ENCODE peak calls at places on chromosomes 13 and 19, in eight cellular contexts. F is choroid plexus epithelial cell, J is OCI-LY7, M is RWPE2, V is neural progenitor cell, G is spleen, L is colonic mucosa, Y is fibroblast of pulmonary artery. Q is an unnamed sample.

GRCh38 chr19:49421039-49421877 is 2.0 kb downstream of the PTH2 start:
- DNase-seq in F (peak), J (peak), M (no peak), V (peak), G (no peak), L (peak), Y (peak), Q (peak)

GRCh38 chr19:2212861-2213711 is 23.0 kb downstream of the PLEKHJ1 start:
- DNase-seq in F (no peak), J (no peak), M (no peak), V (no peak), G (no peak), L (peak), Y (no peak), Q (no peak)

GRCh38 chr13:99855516-99855915 is 116.1 kb downstream of the ZIC5 start:
- DNase-seq in F (no peak), J (no peak), M (no peak), V (no peak), G (no peak), L (no peak), Y (no peak), Q (no peak)

GRCh38 chr19:3586124-3586626 is 897 bp downstream of the GIPC3 start:
- DNase-seq in F (no peak), J (peak), M (no peak), V (peak), G (no peak), L (no peak), Y (no peak), Q (no peak)

GRCh38 chr19:3335431-3336350 is 30.7 kb upstream of the NFIC start:
- DNase-seq in F (no peak), J (no peak), M (no peak), V (no peak), G (no peak), L (peak), Y (peak), Q (peak)

GRCh38 chr19:6357995-6358394 is 3.3 kb upstream of the CLPP start:
- DNase-seq in F (no peak), J (no peak), M (no peak), V (no peak), G (no peak), L (no peak), Y (no peak), Q (no peak)

GRCh38 chr19:29872224-29872731 is 60.5 kb downstream of the CCNE1 start:
- DNase-seq in F (peak), J (no peak), M (no peak), V (peak), G (peak), L (no peak), Y (peak), Q (no peak)

GRCh38 chr13:100440756-100441421 is 147.7 kb downstream of the GGACT start:
- DNase-seq in F (peak), J (no peak), M (no peak), V (no peak), G (no peak), L (no peak), Y (peak), Q (peak)

GRCh38 chr13:85864963-85865530 is 65.8 kb upstream of the SLITRK6 start:
- DNase-seq in F (peak), J (peak), M (no peak), V (peak), G (no peak), L (no peak), Y (peak), Q (no peak)

GRCh38 chr13:82571653-82572052 is 1310.6 kb downstream of the SLITRK1 start:
- DNase-seq in F (no peak), J (no peak), M (no peak), V (no peak), G (no peak), L (no peak), Y (no peak), Q (no peak)

GRCh38 chr13:65926750-65927171 is 1303.4 kb downstream of the PCDH9 start:
- DNase-seq in F (no peak), J (peak), M (no peak), V (peak), G (no peak), L (peak), Y (no peak), Q (no peak)

GRCh38 chr13:55654243-55654642 is 1486.5 kb upstream of the PRR20A start:
- DNase-seq in F (no peak), J (no peak), M (no peak), V (no peak), G (no peak), L (no peak), Y (no peak), Q (no peak)

GRCh38 chr13:98796798-98797197 is 44.3 kb upstream of the SLC15A1 start:
- DNase-seq in F (no peak), J (no peak), M (no peak), V (no peak), G (no peak), L (no peak), Y (no peak), Q (no peak)

GRCh38 chr13:112575680-112576079 is 12.3 kb downstream of the TUBGCP3 start:
- DNase-seq in F (peak), J (no peak), M (no peak), V (no peak), G (no peak), L (no peak), Y (peak), Q (peak)

GRCh38 chr19:15331419-15332310 is 674 bp downstream of the BRD4 start:
- DNase-seq in F (peak), J (peak), M (no peak), V (peak), G (peak), L (peak), Y (peak), Q (peak)

GRCh38 chr19:44745386-44745831 is 3.1 kb upstream of the BCL3 start:
- DNase-seq in F (peak), J (no peak), M (no peak), V (peak), G (peak), L (peak), Y (peak), Q (peak)

GRCh38 chr13:34076943-34077703 is 259.2 kb downstream of the RFC3 start:
- DNase-seq in F (peak), J (peak), M (no peak), V (peak), G (no peak), L (no peak), Y (peak), Q (peak)

GRCh38 chr13:85724554-85725432 is 74.4 kb downstream of the SLITRK6 start:
- DNase-seq in F (no peak), J (no peak), M (no peak), V (no peak), G (no peak), L (no peak), Y (no peak), Q (no peak)

GRCh38 chr19:2250765-2251576 is 1.8 kb downstream of the AMH start:
- DNase-seq in F (no peak), J (no peak), M (peak), V (no peak), G (no peak), L (no peak), Y (no peak), Q (no peak)

GRCh38 chr13:60267498-60268202 is 103.9 kb upstream of the DIAPH3 start:
- DNase-seq in F (peak), J (peak), M (no peak), V (peak), G (no peak), L (peak), Y (peak), Q (no peak)

GRCh38 chr13:110055089-110055488 is 251.9 kb downstream of the COL4A1 start:
- DNase-seq in F (peak), J (no peak), M (no peak), V (no peak), G (no peak), L (no peak), Y (no peak), Q (peak)

GRCh38 chr13:112759053-112759452 is 69.2 kb downstream of the ATP11A start:
- DNase-seq in F (no peak), J (no peak), M (no peak), V (no peak), G (peak), L (no peak), Y (no peak), Q (no peak)

GRCh38 chr19:7888145-7888825 is at the start of gene LRRC8E:
- DNase-seq in F (peak), J (no peak), M (no peak), V (peak), G (no peak), L (peak), Y (peak), Q (peak)

GRCh38 chr13:29161653-29162052 is 341.5 kb downstream of the MTUS2 start:
- DNase-seq in F (no peak), J (no peak), M (no peak), V (no peak), G (no peak), L (no peak), Y (no peak), Q (no peak)

GRCh38 chr19:35265126-35265995 is 3.4 kb upstream of the USF2 start:
- DNase-seq in F (no peak), J (no peak), M (peak), V (no peak), G (peak), L (no peak), Y (no peak), Q (no peak)

GRCh38 chr13:98664047-98664446 is 87.1 kb upstream of the STK24 start:
- DNase-seq in F (peak), J (no peak), M (no peak), V (no peak), G (no peak), L (no peak), Y (peak), Q (no peak)

GRCh38 chr13:29849071-29849541 is 1.3 kb downstream of the UBL3 start:
- DNase-seq in F (peak), J (peak), M (no peak), V (peak), G (peak), L (peak), Y (peak), Q (peak)

GRCh38 chr19:44648536-44649370 is 5.0 kb downstream of the PVR start:
- DNase-seq in F (peak), J (no peak), M (no peak), V (no peak), G (peak), L (no peak), Y (peak), Q (peak)

GRCh38 chr13:29840585-29840984 is 9.8 kb downstream of the UBL3 start:
- DNase-seq in F (no peak), J (no peak), M (no peak), V (no peak), G (no peak), L (no peak), Y (no peak), Q (no peak)

GRCh38 chr13:30196025-30196424 is 111.3 kb downstream of the KATNAL1 start:
- DNase-seq in F (peak), J (no peak), M (no peak), V (peak), G (no peak), L (no peak), Y (peak), Q (no peak)

GRCh38 chr19:6540918-6541689 is 10.3 kb downstream of the TNFSF9 start:
- DNase-seq in F (no peak), J (no peak), M (no peak), V (no peak), G (no peak), L (no peak), Y (no peak), Q (no peak)

GRCh38 chr13:41029629-41030028 is 10.5 kb upstream of the ELF1 start:
- DNase-seq in F (no peak), J (no peak), M (no peak), V (peak), G (no peak), L (no peak), Y (no peak), Q (no peak)

GRCh38 chr19:6970478-6970877 is 50.8 kb downstream of the MBD3L2B start:
- DNase-seq in F (no peak), J (peak), M (no peak), V (no peak), G (no peak), L (no peak), Y (no peak), Q (no peak)

GRCh38 chr13:20395061-20395916 is 130.4 kb downstream of the CRYL1 start:
- DNase-seq in F (no peak), J (no peak), M (no peak), V (no peak), G (no peak), L (no peak), Y (no peak), Q (no peak)

DNA sequence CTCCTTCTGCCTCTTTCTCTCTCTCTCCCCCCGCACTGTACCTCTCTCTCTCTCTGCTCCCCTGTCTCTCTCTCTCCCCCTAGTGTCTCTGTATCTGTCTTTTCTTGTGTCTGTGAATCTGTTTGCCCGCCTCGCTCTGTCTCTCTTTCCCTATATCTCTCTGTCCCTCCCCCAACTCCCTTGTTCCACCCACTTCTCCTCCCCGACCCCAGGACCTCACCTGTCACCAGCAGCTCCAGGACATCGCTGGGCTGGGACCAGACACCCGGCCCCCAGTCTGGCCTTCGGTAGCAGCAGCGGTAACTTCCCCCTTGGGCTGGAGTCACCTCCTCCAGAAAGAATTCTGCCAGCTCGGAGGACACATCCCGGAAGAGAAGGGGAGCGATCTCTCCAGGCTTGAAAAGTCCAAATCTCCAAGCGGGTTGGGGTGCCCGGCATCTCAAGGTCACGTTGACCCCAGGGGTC is 3.9 kb downstream of the OSCAR start:
- DNase-seq in F (peak), J (peak), M (no peak), V (peak), G (peak), L (no peak), Y (peak), Q (peak)
- TF ChIP-seq CTCF in F (peak), J (peak), M (no peak), V (peak), G (no peak), L (no peak), Y (peak), Q (peak)

GRCh38 chr13:52815330-52815729 is 33.1 kb downstream of the PCDH8 start:
- DNase-seq in F (no peak), J (no peak), M (no peak), V (no peak), G (no peak), L (no peak), Y (no peak), Q (no peak)

GRCh38 chr13:52808842-52809219 is 39.6 kb downstream of the PCDH8 start:
- DNase-seq in F (no peak), J (no peak), M (no peak), V (no peak), G (no peak), L (no peak), Y (no peak), Q (no peak)

GRCh38 chr13:52809310-52809769 is 39.1 kb downstream of the PCDH8 start:
- DNase-seq in F (peak), J (peak), M (no peak), V (peak), G (no peak), L (peak), Y (peak), Q (peak)

DNA sequence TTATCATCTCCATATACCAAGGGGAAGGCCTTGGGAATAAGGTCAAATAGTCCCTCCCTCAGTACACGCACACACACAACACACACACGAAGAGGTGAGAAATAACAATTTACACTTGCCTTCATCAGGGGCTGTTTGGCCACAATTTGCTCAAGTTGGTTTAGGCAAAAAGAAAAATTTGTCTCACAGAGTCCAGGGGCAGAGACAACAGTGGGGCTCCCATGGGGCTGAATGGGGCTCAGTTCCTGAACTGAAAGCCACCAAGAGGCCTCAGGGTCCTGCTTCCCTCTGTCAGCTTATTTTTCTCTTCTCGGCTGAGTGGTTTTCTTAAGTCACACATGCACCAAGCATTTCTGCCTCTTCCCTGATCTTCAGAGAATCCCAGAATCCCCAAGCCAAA is 35.5 kb downstream of the PCDH8 start:
- DNase-seq in F (no peak), J (no peak), M (no peak), V (no peak), G (no peak), L (no peak), Y (no peak), Q (no peak)
- H3K4me3 ChIP-seq in F (no peak), J (no peak), M (no peak), V (no peak), G (no peak), L (no peak), Y (no peak), Q (no peak)

DNA sequence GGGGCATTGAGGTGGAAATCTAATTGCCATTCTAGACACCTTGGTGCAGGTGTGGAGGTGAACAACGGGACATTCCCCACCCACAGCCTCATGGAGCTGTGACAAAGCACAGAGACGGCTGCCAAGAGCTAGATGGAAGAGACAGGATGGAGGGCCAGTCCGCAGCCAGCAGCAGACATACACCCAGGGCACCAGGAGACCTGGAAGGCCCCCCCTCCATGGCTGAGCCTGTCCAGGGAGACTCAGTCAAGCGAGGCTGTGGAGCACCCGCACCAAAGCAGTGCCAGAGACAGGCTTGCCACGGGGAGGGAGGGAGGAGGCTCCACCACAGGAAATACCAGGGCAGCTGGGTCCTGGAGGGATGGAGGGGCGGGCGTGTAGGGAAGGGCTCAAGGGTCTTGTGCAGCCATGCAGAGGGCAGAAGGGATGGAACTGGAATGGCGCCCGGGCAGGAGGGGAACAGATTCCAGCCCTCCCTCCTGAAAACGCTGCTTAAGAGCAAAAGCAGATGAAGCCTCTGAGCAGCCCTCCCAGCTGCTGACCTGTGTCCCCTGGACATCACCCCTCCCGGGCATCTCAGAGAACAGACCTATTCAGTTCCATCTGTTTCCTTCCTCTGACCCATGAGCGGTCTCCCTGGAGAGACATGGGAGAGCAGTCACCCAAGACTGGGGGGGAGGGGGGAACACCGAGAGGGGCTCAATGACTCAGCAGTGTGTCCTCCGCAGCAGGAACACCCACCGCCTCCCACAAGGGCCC is 14.4 kb downstream of the EPS15L1 start:
- DNase-seq in F (peak), J (no peak), M (no peak), V (peak), G (no peak), L (no peak), Y (peak), Q (peak)
- TF ChIP-seq CTCF in F (no peak), J (no peak), M (no peak), V (no peak), G (no peak), L (no peak), Y (no peak), Q (no peak)

DNA sequence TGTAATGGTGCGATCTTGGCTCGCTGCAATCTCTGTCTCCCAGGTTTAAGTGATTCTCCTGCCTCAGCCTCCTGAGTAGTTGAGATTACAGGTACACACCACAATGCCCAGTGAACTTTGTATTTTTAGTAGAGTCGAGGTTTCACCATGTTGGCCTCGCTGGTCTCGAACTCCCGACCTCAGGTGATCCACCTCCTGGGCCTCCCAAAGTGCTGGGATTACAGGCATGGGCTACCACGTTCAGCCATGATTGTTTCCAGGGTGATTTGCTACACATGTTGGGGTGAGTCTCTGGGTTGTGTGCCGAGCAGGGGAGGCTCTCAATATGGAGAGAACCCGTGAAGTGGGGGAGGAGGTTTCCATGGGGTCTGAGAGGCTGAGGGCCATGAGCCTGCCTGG is 24.8 kb upstream of the CEACAM21 start:
- DNase-seq in F (no peak), J (no peak), M (no peak), V (no peak), G (no peak), L (no peak), Y (no peak), Q (no peak)
- H3K4me3 ChIP-seq in F (no peak), J (peak), M (no peak), V (no peak), G (peak), L (no peak), Y (no peak), Q (no peak)

DNA sequence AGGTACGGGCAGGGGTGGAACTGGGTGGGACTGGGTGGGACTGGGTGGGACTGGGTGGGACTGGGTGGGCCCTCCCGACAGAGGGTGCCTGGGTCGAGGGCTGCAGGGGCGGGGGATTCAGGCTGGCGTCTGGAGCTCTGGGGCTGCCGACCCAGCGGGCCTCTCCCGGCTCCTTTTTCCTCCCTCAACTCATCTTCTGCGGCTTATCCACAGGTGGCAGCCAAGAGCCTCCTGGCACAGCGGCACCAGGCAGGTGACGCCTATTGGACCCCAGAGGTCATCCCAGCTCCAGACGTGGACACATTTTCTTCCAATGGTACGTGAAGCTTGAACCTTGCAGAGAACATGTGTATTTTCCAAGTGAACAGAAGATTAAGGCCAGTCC is 533 bp downstream of the ZNF544 start:
- DNase-seq in F (peak), J (peak), M (no peak), V (peak), G (no peak), L (no peak), Y (peak), Q (peak)
- TF ChIP-seq CTCF in F (peak), J (peak), M (peak), V (peak), G (no peak), L (no peak), Y (peak), Q (peak)